ENCODE peak calls at places on chromosomes 2 and 18, in nine cellular contexts. One of them, this sample, is unnamed.

GRCh38 chr18:21203096-21203495 is 38.9 kb upstream of the GREB1L start:
- DNase-seq in mesendoderm: no peak
- DNase-seq in A549: no peak
- DNase-seq in pancreas: no peak
- DNase-seq in CD4-positive, alpha-beta T cell: no peak
- DNase-seq in coronary artery: no peak
- DNase-seq in tibial artery: no peak
- DNase-seq in brain microvascular endothelial cell: no peak
- DNase-seq in heart right ventricle: no peak
- DNase-seq in this sample: no peak

GRCh38 chr2:42132066-42132965 is 36.8 kb upstream of the EML4 start:
- DNase-seq in tibial artery: no peak
- DNase-seq in brain microvascular endothelial cell: peak
- DNase-seq in CD4-positive, alpha-beta T cell: no peak
- DNase-seq in pancreas: no peak
- DNase-seq in mesendoderm: no peak
- DNase-seq in heart right ventricle: no peak
- DNase-seq in coronary artery: no peak
- DNase-seq in A549: peak
- DNase-seq in this sample: no peak

GRCh38 chr2:226052772-226053416 is 653.4 kb downstream of the NYAP2 start:
- DNase-seq in brain microvascular endothelial cell: no peak
- DNase-seq in heart right ventricle: no peak
- DNase-seq in coronary artery: no peak
- DNase-seq in A549: no peak
- DNase-seq in mesendoderm: no peak
- DNase-seq in pancreas: no peak
- DNase-seq in tibial artery: no peak
- DNase-seq in CD4-positive, alpha-beta T cell: no peak
- DNase-seq in this sample: no peak

GRCh38 chr2:154908312-154908711 is 209.8 kb downstream of the KCNJ3 start:
- DNase-seq in tibial artery: no peak
- DNase-seq in brain microvascular endothelial cell: no peak
- DNase-seq in A549: no peak
- DNase-seq in coronary artery: no peak
- DNase-seq in mesendoderm: peak
- DNase-seq in CD4-positive, alpha-beta T cell: no peak
- DNase-seq in pancreas: no peak
- DNase-seq in heart right ventricle: no peak
- DNase-seq in this sample: no peak

GRCh38 chr2:148876190-148876588 is 1.2 kb downstream of the KIF5C start:
- DNase-seq in tibial artery: no peak
- DNase-seq in brain microvascular endothelial cell: no peak
- DNase-seq in CD4-positive, alpha-beta T cell: no peak
- DNase-seq in A549: no peak
- DNase-seq in mesendoderm: peak
- DNase-seq in heart right ventricle: no peak
- DNase-seq in pancreas: peak
- DNase-seq in coronary artery: no peak
- DNase-seq in this sample: no peak

GRCh38 chr18:67733094-67733493 is 216.6 kb upstream of the DSEL start:
- DNase-seq in tibial artery: no peak
- DNase-seq in brain microvascular endothelial cell: peak
- DNase-seq in heart right ventricle: no peak
- DNase-seq in mesendoderm: no peak
- DNase-seq in coronary artery: no peak
- DNase-seq in A549: no peak
- DNase-seq in pancreas: no peak
- DNase-seq in CD4-positive, alpha-beta T cell: no peak
- DNase-seq in this sample: peak

GRCh38 chr2:19863303-19864041 is 38.3 kb downstream of the TTC32 start:
- DNase-seq in CD4-positive, alpha-beta T cell: peak
- DNase-seq in coronary artery: peak
- DNase-seq in A549: peak
- DNase-seq in brain microvascular endothelial cell: peak
- DNase-seq in heart right ventricle: peak
- DNase-seq in mesendoderm: peak
- DNase-seq in tibial artery: peak
- DNase-seq in pancreas: peak
- DNase-seq in this sample: no peak

GRCh38 chr18:22168360-22168921 is 948 bp upstream of the GATA6 start:
- DNase-seq in A549: peak
- DNase-seq in heart right ventricle: peak
- DNase-seq in CD4-positive, alpha-beta T cell: no peak
- DNase-seq in brain microvascular endothelial cell: no peak
- DNase-seq in tibial artery: peak
- DNase-seq in mesendoderm: peak
- DNase-seq in pancreas: peak
- DNase-seq in coronary artery: no peak
- DNase-seq in this sample: no peak

GRCh38 chr2:212537311-212538155 is 1.1 kb downstream of the ERBB4 start:
- DNase-seq in CD4-positive, alpha-beta T cell: no peak
- DNase-seq in tibial artery: peak
- DNase-seq in coronary artery: peak
- DNase-seq in A549: no peak
- DNase-seq in mesendoderm: peak
- DNase-seq in brain microvascular endothelial cell: no peak
- DNase-seq in pancreas: peak
- DNase-seq in heart right ventricle: no peak
- DNase-seq in this sample: no peak

GRCh38 chr2:239488078-239488590 is 87.3 kb upstream of the HDAC4 start:
- DNase-seq in heart right ventricle: no peak
- DNase-seq in coronary artery: no peak
- DNase-seq in A549: no peak
- DNase-seq in brain microvascular endothelial cell: no peak
- DNase-seq in tibial artery: no peak
- DNase-seq in pancreas: no peak
- DNase-seq in mesendoderm: no peak
- DNase-seq in CD4-positive, alpha-beta T cell: no peak
- DNase-seq in this sample: no peak

GRCh38 chr2:8144785-8145184 is 537.1 kb upstream of the ID2 start:
- DNase-seq in heart right ventricle: no peak
- DNase-seq in A549: no peak
- DNase-seq in mesendoderm: no peak
- DNase-seq in coronary artery: no peak
- DNase-seq in brain microvascular endothelial cell: peak
- DNase-seq in pancreas: no peak
- DNase-seq in tibial artery: no peak
- DNase-seq in CD4-positive, alpha-beta T cell: no peak
- DNase-seq in this sample: no peak

GRCh38 chr2:222879602-222879933 is 18.7 kb downstream of the ACSL3 start:
- DNase-seq in tibial artery: no peak
- DNase-seq in brain microvascular endothelial cell: no peak
- DNase-seq in mesendoderm: no peak
- DNase-seq in pancreas: no peak
- DNase-seq in heart right ventricle: no peak
- DNase-seq in coronary artery: no peak
- DNase-seq in A549: no peak
- DNase-seq in CD4-positive, alpha-beta T cell: no peak
- DNase-seq in this sample: no peak

GRCh38 chr2:222876947-222877346 is 16.1 kb downstream of the ACSL3 start:
- DNase-seq in brain microvascular endothelial cell: no peak
- DNase-seq in coronary artery: no peak
- DNase-seq in A549: no peak
- DNase-seq in pancreas: no peak
- DNase-seq in mesendoderm: no peak
- DNase-seq in CD4-positive, alpha-beta T cell: no peak
- DNase-seq in heart right ventricle: no peak
- DNase-seq in tibial artery: no peak
- DNase-seq in this sample: no peak

GRCh38 chr2:222878877-222879601 is 18.2 kb downstream of the ACSL3 start:
- DNase-seq in coronary artery: no peak
- DNase-seq in tibial artery: no peak
- DNase-seq in CD4-positive, alpha-beta T cell: no peak
- DNase-seq in brain microvascular endothelial cell: peak
- DNase-seq in A549: peak
- DNase-seq in heart right ventricle: no peak
- DNase-seq in pancreas: no peak
- DNase-seq in mesendoderm: no peak
- DNase-seq in this sample: no peak

GRCh38 chr2:222877556-222878278 is 16.9 kb downstream of the ACSL3 start:
- DNase-seq in tibial artery: no peak
- DNase-seq in mesendoderm: no peak
- DNase-seq in coronary artery: no peak
- DNase-seq in A549: no peak
- DNase-seq in CD4-positive, alpha-beta T cell: no peak
- DNase-seq in brain microvascular endothelial cell: no peak
- DNase-seq in heart right ventricle: no peak
- DNase-seq in pancreas: no peak
- DNase-seq in this sample: no peak

DNA sequence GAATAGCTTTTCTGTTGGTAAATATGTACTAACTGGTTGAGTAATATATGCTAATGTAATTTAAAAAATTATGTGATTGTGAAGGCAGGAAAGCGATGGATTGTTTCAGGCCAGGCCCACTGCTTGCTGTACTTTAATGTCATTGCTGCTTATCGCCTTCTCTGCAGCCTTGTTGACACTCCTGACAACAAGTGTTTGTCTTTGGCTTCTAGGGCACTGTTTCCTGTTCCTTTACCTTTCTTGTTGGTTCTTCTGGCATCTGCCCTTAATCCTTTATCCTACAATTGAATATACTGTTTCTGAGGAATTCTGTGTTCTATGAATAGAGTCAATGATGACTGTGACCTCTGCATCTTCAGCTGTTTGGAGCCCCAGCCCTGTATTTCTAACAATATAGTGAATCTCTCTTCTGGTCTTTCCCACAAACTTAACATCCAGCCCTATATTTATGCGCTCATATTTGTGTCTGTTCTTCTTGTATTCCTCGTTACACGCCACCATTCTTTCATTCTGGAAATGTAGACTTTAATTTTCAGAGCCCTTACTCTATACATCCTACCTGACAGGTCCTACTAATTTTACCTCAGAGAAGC is 17.5 kb downstream of the ACSL3 start:
- DNase-seq in CD4-positive, alpha-beta T cell: no peak
- DNase-seq in heart right ventricle: no peak
- DNase-seq in tibial artery: no peak
- DNase-seq in coronary artery: no peak
- DNase-seq in mesendoderm: peak
- DNase-seq in pancreas: no peak
- DNase-seq in A549: no peak
- DNase-seq in brain microvascular endothelial cell: no peak
- DNase-seq in this sample: no peak
- H3K27ac ChIP-seq in CD4-positive, alpha-beta T cell: no peak
- H3K27ac ChIP-seq in heart right ventricle: no peak
- H3K27ac ChIP-seq in tibial artery: no peak
- H3K27ac ChIP-seq in coronary artery: no peak
- H3K27ac ChIP-seq in mesendoderm: no peak
- H3K27ac ChIP-seq in pancreas: no peak
- H3K27ac ChIP-seq in A549: no peak
- H3K27ac ChIP-seq in brain microvascular endothelial cell: peak
- H3K27ac ChIP-seq in this sample: peak

DNA sequence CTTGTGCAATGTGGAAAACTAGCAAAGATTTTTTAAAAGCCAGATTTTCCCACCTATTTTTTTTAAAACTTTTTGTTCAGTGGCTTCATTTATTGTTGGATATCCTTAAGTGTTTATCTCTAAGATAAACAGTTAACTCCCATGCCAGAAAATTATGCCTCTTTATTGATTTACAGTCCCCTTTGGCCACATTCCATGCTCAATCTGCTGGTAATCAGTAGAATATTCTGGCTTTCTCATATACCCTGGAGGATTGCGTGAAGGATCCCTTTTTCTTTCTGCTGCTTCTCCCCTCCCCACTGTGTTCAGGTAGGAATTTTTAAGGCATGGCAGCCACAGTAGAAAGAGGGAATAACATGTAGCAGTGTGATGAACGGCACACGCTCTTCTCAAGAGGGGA is 2.6 kb downstream of the GRHL1 start:
- DNase-seq in brain microvascular endothelial cell: no peak
- DNase-seq in coronary artery: no peak
- DNase-seq in CD4-positive, alpha-beta T cell: no peak
- DNase-seq in heart right ventricle: no peak
- DNase-seq in A549: no peak
- DNase-seq in mesendoderm: no peak
- DNase-seq in pancreas: no peak
- DNase-seq in tibial artery: no peak
- DNase-seq in this sample: no peak
- H3K27ac ChIP-seq in brain microvascular endothelial cell: no peak
- H3K27ac ChIP-seq in coronary artery: no peak
- H3K27ac ChIP-seq in CD4-positive, alpha-beta T cell: no peak
- H3K27ac ChIP-seq in heart right ventricle: no peak
- H3K27ac ChIP-seq in A549: no peak
- H3K27ac ChIP-seq in mesendoderm: no peak
- H3K27ac ChIP-seq in pancreas: peak
- H3K27ac ChIP-seq in tibial artery: no peak
- H3K27ac ChIP-seq in this sample: no peak

GRCh38 chr2:98869272-98869641 is 66.8 kb downstream of the CRACDL start:
- DNase-seq in A549: no peak
- DNase-seq in heart right ventricle: no peak
- DNase-seq in tibial artery: no peak
- DNase-seq in pancreas: peak
- DNase-seq in brain microvascular endothelial cell: no peak
- DNase-seq in mesendoderm: peak
- DNase-seq in CD4-positive, alpha-beta T cell: no peak
- DNase-seq in coronary artery: no peak
- DNase-seq in this sample: peak
- H3K27ac ChIP-seq in A549: no peak
- H3K27ac ChIP-seq in heart right ventricle: no peak
- H3K27ac ChIP-seq in tibial artery: no peak
- H3K27ac ChIP-seq in pancreas: peak
- H3K27ac ChIP-seq in brain microvascular endothelial cell: no peak
- H3K27ac ChIP-seq in mesendoderm: no peak
- H3K27ac ChIP-seq in CD4-positive, alpha-beta T cell: no peak
- H3K27ac ChIP-seq in coronary artery: no peak
- H3K27ac ChIP-seq in this sample: peak

GRCh38 chr2:28411166-28411755 is 18.6 kb downstream of the FOSL2 start:
- DNase-seq in heart right ventricle: no peak
- DNase-seq in A549: no peak
- DNase-seq in pancreas: peak
- DNase-seq in mesendoderm: no peak
- DNase-seq in brain microvascular endothelial cell: no peak
- DNase-seq in tibial artery: no peak
- DNase-seq in CD4-positive, alpha-beta T cell: no peak
- DNase-seq in coronary artery: no peak
- DNase-seq in this sample: no peak

GRCh38 chr2:28412625-28413151 is 20.0 kb downstream of the FOSL2 start:
- DNase-seq in A549: no peak
- DNase-seq in CD4-positive, alpha-beta T cell: no peak
- DNase-seq in pancreas: peak
- DNase-seq in brain microvascular endothelial cell: no peak
- DNase-seq in tibial artery: no peak
- DNase-seq in heart right ventricle: no peak
- DNase-seq in coronary artery: no peak
- DNase-seq in mesendoderm: no peak
- DNase-seq in this sample: no peak

GRCh38 chr2:28413896-28414290 is 21.2 kb downstream of the FOSL2 start:
- DNase-seq in heart right ventricle: no peak
- DNase-seq in A549: no peak
- DNase-seq in coronary artery: no peak
- DNase-seq in CD4-positive, alpha-beta T cell: no peak
- DNase-seq in mesendoderm: no peak
- DNase-seq in pancreas: peak
- DNase-seq in brain microvascular endothelial cell: no peak
- DNase-seq in tibial artery: no peak
- DNase-seq in this sample: no peak

GRCh38 chr2:28413152-28413895 is 20.7 kb downstream of the FOSL2 start:
- DNase-seq in brain microvascular endothelial cell: no peak
- DNase-seq in mesendoderm: peak
- DNase-seq in pancreas: peak
- DNase-seq in CD4-positive, alpha-beta T cell: no peak
- DNase-seq in heart right ventricle: no peak
- DNase-seq in tibial artery: no peak
- DNase-seq in coronary artery: no peak
- DNase-seq in A549: no peak
- DNase-seq in this sample: no peak

GRCh38 chr2:28411956-28412609 is 19.4 kb downstream of the FOSL2 start:
- DNase-seq in brain microvascular endothelial cell: no peak
- DNase-seq in pancreas: peak
- DNase-seq in heart right ventricle: no peak
- DNase-seq in A549: no peak
- DNase-seq in coronary artery: no peak
- DNase-seq in mesendoderm: no peak
- DNase-seq in CD4-positive, alpha-beta T cell: no peak
- DNase-seq in tibial artery: peak
- DNase-seq in this sample: no peak
- H3K27ac ChIP-seq in brain microvascular endothelial cell: no peak
- H3K27ac ChIP-seq in pancreas: no peak
- H3K27ac ChIP-seq in heart right ventricle: no peak
- H3K27ac ChIP-seq in A549: no peak
- H3K27ac ChIP-seq in coronary artery: no peak
- H3K27ac ChIP-seq in mesendoderm: no peak
- H3K27ac ChIP-seq in CD4-positive, alpha-beta T cell: no peak
- H3K27ac ChIP-seq in tibial artery: no peak
- H3K27ac ChIP-seq in this sample: no peak